ENCODE peak calls at places on chromosomes 6 and 20, in four cellular contexts. N is iris pigment epithelial cell; R is posterior cingulate gyrus; U is activated effector memory CD4-positive, alpha-beta T cell treated with anti-CD3 and anti-CD28 coated beads, Interleukin-2, amount 50 U/mL, for 16 hours. H is an unnamed sample.
A peak's percentile ranks its signal among the peaks of the same experiment; 100 is the strongest.

GRCh38 chr6:3471286-3471685 is 14.4 kb upstream of the SLC22A23 start:
- DNase-seq in U (no peak), R (no peak), N (no peak), H (no peak)

GRCh38 chr6:132131777-132132176 is 180.6 kb upstream of the CCN2 start:
- DNase-seq in U (no peak), N (peak; percentile 99), R (no peak), H (no peak)

GRCh38 chr20:61437280-61438206 is 185.5 kb downstream of the CDH4 start:
- DNase-seq in U (peak; percentile 27), N (peak; percentile 62), R (peak; percentile 60), H (peak; percentile 38)

GRCh38 chr6:163533443-163533842 is 118.9 kb downstream of the QKI start:
- DNase-seq in N (peak; percentile 97), R (no peak), U (no peak), H (no peak)

GRCh38 chr6:52663120-52663934 is 7.6 kb upstream of the TMEM14A start:
- DNase-seq in N (peak; percentile 74), R (peak; percentile 42), U (peak; percentile 81), H (no peak)

GRCh38 chr6:170155464-170156196 is 135.2 kb downstream of the DLL1 start:
- DNase-seq in N (no peak), U (no peak), R (no peak), H (no peak)

GRCh38 chr6:34671362-34671761 is 25.2 kb downstream of the ILRUN start:
- DNase-seq in R (no peak), U (no peak), N (peak; percentile 56), H (no peak)

GRCh38 chr6:156630613-156631302 is 146.4 kb upstream of the ARID1B start:
- DNase-seq in R (no peak), N (no peak), U (no peak), H (no peak)

GRCh38 chr20:53903652-53903987 is 166.8 kb downstream of the BCAS1 start:
- DNase-seq in N (no peak), R (no peak), U (no peak), H (peak; percentile 81)

GRCh38 chr20:24827603-24828295 is 121.3 kb upstream of the CST7 start:
- DNase-seq in N (no peak), U (no peak), R (no peak), H (peak; percentile 38)

GRCh38 chr6:153938876-153939275 is 100.2 kb upstream of the OPRM1 start:
- DNase-seq in R (no peak), N (no peak), U (no peak), H (no peak)

GRCh38 chr6:1311400-1312192 is at the start of gene FOXQ1:
- DNase-seq in R (peak; percentile 60), N (peak; percentile 61), U (no peak), H (no peak)

GRCh38 chr6:135815216-135815615 is 36.3 kb upstream of the PDE7B start:
- DNase-seq in R (no peak), U (no peak), N (no peak), H (no peak)

GRCh38 chr6:111269401-111269970 is 182.2 kb downstream of the SLC16A10 start:
- DNase-seq in U (no peak), N (no peak), R (no peak), H (no peak)

GRCh38 chr6:112502348-112503130 is 155.4 kb downstream of the RFPL4B start:
- DNase-seq in U (no peak), R (no peak), N (peak; percentile 29), H (no peak)

GRCh38 chr6:508614-509013 is 117.1 kb downstream of the IRF4 start:
- DNase-seq in U (no peak), R (no peak), N (no peak), H (no peak)

GRCh38 chr6:125983246-125983945 is 2.9 kb upstream of the TRMT11 start:
- DNase-seq in R (no peak), U (no peak), N (peak; percentile 84), H (no peak)

GRCh38 chr6:139330271-139330670 is 38.5 kb upstream of the TXLNB start:
- DNase-seq in U (no peak), N (no peak), R (no peak), H (no peak)

GRCh38 chr6:104689551-104690205 is 170.0 kb downstream of the HACE1 start:
- DNase-seq in N (peak; percentile 63), R (no peak), U (no peak), H (no peak)

GRCh38 chr6:1952726-1953360 is 292.6 kb downstream of the GMDS start:
- DNase-seq in R (no peak), U (no peak), N (peak; percentile 100), H (no peak)

GRCh38 chr20:112396-112795 is 24.9 kb downstream of the DEFB125 start:
- DNase-seq in N (no peak), R (no peak), U (no peak), H (no peak)

GRCh38 chr6:56288347-56288746 is 41.0 kb upstream of the COL21A1 start:
- DNase-seq in N (no peak), R (no peak), U (no peak), H (no peak)

GRCh38 chr6:147530132-147531060 is 21.9 kb downstream of the SAMD5 start:
- DNase-seq in N (no peak), U (no peak), R (no peak), H (no peak)

GRCh38 chr6:53335224-53335994 is 13.3 kb downstream of the ELOVL5 start:
- DNase-seq in R (no peak), U (peak; percentile 87), N (no peak), H (peak; percentile 79)

GRCh38 chr6:163345931-163346330 is 68.6 kb upstream of the QKI start:
- DNase-seq in N (no peak), R (no peak), U (no peak), H (no peak)

GRCh38 chr20:1803216-1804128 is 91.7 kb upstream of the SIRPA start:
- DNase-seq in N (peak; percentile 81), R (peak; percentile 65), U (no peak), H (peak; percentile 90)

GRCh38 chr20:16709017-16709416 is 20.8 kb upstream of the SNRPB2 start:
- DNase-seq in R (no peak), U (no peak), N (no peak), H (no peak)

GRCh38 chr6:10146723-10147451 is 268.0 kb downstream of the TFAP2A start:
- DNase-seq in U (no peak), N (peak; percentile 77), R (peak; percentile 33), H (no peak)

GRCh38 chr6:169997930-169998218 is 246.5 kb downstream of the ERMARD start:
- DNase-seq in U (no peak), R (no peak), N (peak; percentile 3), H (peak; percentile 74)

GRCh38 chr20:59421920-59422637 is 121.7 kb downstream of the EDN3 start:
- DNase-seq in R (no peak), U (no peak), N (no peak), H (no peak)

GRCh38 chr20:58054744-58055373 is 173.6 kb downstream of the ANKRD60 start:
- DNase-seq in R (peak; percentile 38), N (no peak), U (no peak), H (no peak)